ENCODE peak calls at places on chromosomes 11 and 22, in four cellular contexts. One of them, this sample, is unnamed.

GRCh38 chr22:28955817-28956216 is 72.4 kb downstream of the ZNRF3 start:
- DNase-seq in K562: no peak
- DNase-seq in IMR-90: no peak
- DNase-seq in neuronal stem cell: no peak
- DNase-seq in this sample: no peak

GRCh38 chr11:10605941-10606381 is 37.5 kb upstream of the LYVE1 start:
- DNase-seq in K562: no peak
- DNase-seq in IMR-90: peak
- DNase-seq in neuronal stem cell: no peak
- DNase-seq in this sample: no peak

GRCh38 chr11:60504219-60504618 is 11.0 kb upstream of the MS4A13 start:
- DNase-seq in K562: no peak
- DNase-seq in IMR-90: no peak
- DNase-seq in neuronal stem cell: no peak
- DNase-seq in this sample: no peak

GRCh38 chr22:27801616-27802388 is at the start of gene MN1:
- DNase-seq in K562: no peak
- DNase-seq in IMR-90: peak
- DNase-seq in neuronal stem cell: peak
- DNase-seq in this sample: peak

GRCh38 chr11:120235024-120235628 is 4.8 kb upstream of the POU2F3 start:
- DNase-seq in K562: peak
- DNase-seq in IMR-90: peak
- DNase-seq in neuronal stem cell: peak
- DNase-seq in this sample: peak

GRCh38 chr11:57391546-57391945 is 1.1 kb upstream of the PRG2 start:
- DNase-seq in K562: no peak
- DNase-seq in IMR-90: no peak
- DNase-seq in neuronal stem cell: no peak
- DNase-seq in this sample: peak

GRCh38 chr11:95230054-95231034 is 658 bp downstream of the SESN3 start:
- DNase-seq in K562: peak
- DNase-seq in IMR-90: no peak
- DNase-seq in neuronal stem cell: peak
- DNase-seq in this sample: no peak

GRCh38 chr22:41939981-41940852 is 6.7 kb downstream of the CENPM start:
- DNase-seq in K562: peak
- DNase-seq in IMR-90: no peak
- DNase-seq in neuronal stem cell: no peak
- DNase-seq in this sample: peak

GRCh38 chr11:109641549-109641948 is 219.6 kb downstream of the C11orf87 start:
- DNase-seq in K562: no peak
- DNase-seq in IMR-90: peak
- DNase-seq in neuronal stem cell: peak
- DNase-seq in this sample: no peak

GRCh38 chr11:61598886-61599868 is 18.3 kb upstream of the SYT7 start:
- DNase-seq in K562: no peak
- DNase-seq in IMR-90: peak
- DNase-seq in neuronal stem cell: no peak
- DNase-seq in this sample: no peak

GRCh38 chr11:12664410-12664809 is 9.8 kb upstream of the TEAD1 start:
- DNase-seq in K562: no peak
- DNase-seq in IMR-90: peak
- DNase-seq in neuronal stem cell: no peak
- DNase-seq in this sample: no peak

GRCh38 chr11:121237686-121238658 is 54.6 kb upstream of the SC5D start:
- DNase-seq in K562: no peak
- DNase-seq in IMR-90: peak
- DNase-seq in neuronal stem cell: no peak
- DNase-seq in this sample: no peak

GRCh38 chr11:66868726-66869291 is 11.9 kb downstream of the LRFN4 start:
- DNase-seq in K562: peak
- DNase-seq in IMR-90: no peak
- DNase-seq in neuronal stem cell: peak
- DNase-seq in this sample: peak

GRCh38 chr11:6362185-6362867 is 27.9 kb upstream of the SMPD1 start:
- DNase-seq in K562: no peak
- DNase-seq in IMR-90: no peak
- DNase-seq in neuronal stem cell: no peak
- DNase-seq in this sample: no peak

GRCh38 chr11:72014761-72015320 is 16.1 kb downstream of the IL18BP start:
- DNase-seq in K562: no peak
- DNase-seq in IMR-90: no peak
- DNase-seq in neuronal stem cell: no peak
- DNase-seq in this sample: no peak

GRCh38 chr11:129694538-129694937 is 121.1 kb upstream of the TMEM45B start:
- DNase-seq in K562: peak
- DNase-seq in IMR-90: no peak
- DNase-seq in neuronal stem cell: no peak
- DNase-seq in this sample: peak

GRCh38 chr11:66727282-66727882 is 1.6 kb downstream of the SPTBN2 start:
- DNase-seq in K562: peak
- DNase-seq in IMR-90: peak
- DNase-seq in neuronal stem cell: no peak
- DNase-seq in this sample: no peak

GRCh38 chr11:95248666-95249467 is 17.9 kb upstream of the SESN3 start:
- DNase-seq in K562: no peak
- DNase-seq in IMR-90: no peak
- DNase-seq in neuronal stem cell: no peak
- DNase-seq in this sample: no peak

GRCh38 chr11:23997356-23997755 is 499.5 kb upstream of the LUZP2 start:
- DNase-seq in K562: no peak
- DNase-seq in IMR-90: no peak
- DNase-seq in neuronal stem cell: no peak
- DNase-seq in this sample: no peak

GRCh38 chr11:130155106-130155505 is 4.5 kb upstream of the ST14 start:
- DNase-seq in K562: no peak
- DNase-seq in IMR-90: no peak
- DNase-seq in neuronal stem cell: no peak
- DNase-seq in this sample: no peak

GRCh38 chr11:126149759-126150236 is 61.7 kb downstream of the RPUSD4 start:
- DNase-seq in K562: no peak
- DNase-seq in IMR-90: no peak
- DNase-seq in neuronal stem cell: no peak
- DNase-seq in this sample: no peak
- H3K4me2 ChIP-seq in K562: no peak
- H3K4me2 ChIP-seq in IMR-90: no peak
- H3K4me2 ChIP-seq in neuronal stem cell: no peak
- H3K4me2 ChIP-seq in this sample: no peak

GRCh38 chr22:37591823-37592404 is 12.0 kb upstream of the LGALS2 start:
- DNase-seq in K562: no peak
- DNase-seq in IMR-90: no peak
- DNase-seq in neuronal stem cell: no peak
- DNase-seq in this sample: no peak
- H3K4me3 ChIP-seq in K562: no peak
- H3K4me3 ChIP-seq in IMR-90: no peak
- H3K4me3 ChIP-seq in neuronal stem cell: no peak
- H3K4me3 ChIP-seq in this sample: peak

DNA sequence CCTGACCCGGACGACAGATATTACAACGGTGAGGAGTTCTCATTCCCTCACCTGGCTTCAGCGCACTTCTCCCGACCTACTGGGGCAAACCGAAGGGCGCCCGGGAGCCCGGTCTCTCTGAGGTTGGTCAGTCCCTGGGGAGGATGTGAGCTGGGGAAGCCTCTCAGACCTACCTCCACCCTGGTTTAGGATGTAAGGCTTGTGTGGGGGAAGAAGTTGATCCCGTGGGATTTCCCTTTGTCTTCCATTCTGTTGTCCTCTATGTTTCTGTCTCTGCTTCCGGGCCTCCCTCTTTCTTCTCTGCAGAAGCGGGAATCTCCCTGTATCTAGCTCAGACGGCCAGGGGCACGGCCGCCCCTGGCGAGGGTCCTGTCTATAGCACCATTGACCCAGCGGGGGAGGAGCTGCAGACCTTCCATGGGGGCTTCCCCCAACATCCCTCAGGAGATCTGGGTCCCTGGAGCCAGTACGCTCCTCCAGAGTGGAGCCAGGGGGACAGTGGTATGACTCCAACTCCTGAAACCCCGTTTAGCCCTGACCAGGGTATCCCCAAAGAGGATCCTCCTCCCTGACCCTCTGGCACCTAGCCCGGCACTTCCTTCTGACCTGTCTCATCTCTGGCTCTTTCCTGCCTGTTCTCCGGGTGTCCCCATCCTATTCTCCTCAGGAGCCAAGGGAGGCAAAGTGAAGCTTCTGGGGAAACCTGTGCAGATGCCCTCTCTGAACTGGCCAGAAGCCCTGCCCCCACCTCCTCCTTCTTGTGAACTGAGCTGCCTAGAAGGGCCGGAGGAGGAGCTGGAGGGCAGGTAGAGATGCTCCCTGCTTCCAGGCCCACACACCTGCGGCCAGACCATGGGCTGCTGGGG is 12.6 kb downstream of the ROBO3 start:
- DNase-seq in K562: no peak
- DNase-seq in IMR-90: no peak
- DNase-seq in neuronal stem cell: no peak
- DNase-seq in this sample: no peak
- H3K4me2 ChIP-seq in K562: no peak
- H3K4me2 ChIP-seq in IMR-90: peak
- H3K4me2 ChIP-seq in neuronal stem cell: no peak
- H3K4me2 ChIP-seq in this sample: no peak

GRCh38 chr22:30309981-30310672 is 16.6 kb downstream of the TBC1D10A start:
- DNase-seq in K562: no peak
- DNase-seq in IMR-90: peak
- DNase-seq in neuronal stem cell: no peak
- DNase-seq in this sample: no peak
- H3K4me3 ChIP-seq in K562: no peak
- H3K4me3 ChIP-seq in IMR-90: no peak
- H3K4me3 ChIP-seq in neuronal stem cell: no peak
- H3K4me3 ChIP-seq in this sample: no peak

GRCh38 chr11:102478660-102479245 is 26.2 kb upstream of the TMEM123 start:
- DNase-seq in K562: no peak
- DNase-seq in IMR-90: no peak
- DNase-seq in neuronal stem cell: no peak
- DNase-seq in this sample: peak
- H3K4me2 ChIP-seq in K562: no peak
- H3K4me2 ChIP-seq in IMR-90: no peak
- H3K4me2 ChIP-seq in neuronal stem cell: no peak
- H3K4me2 ChIP-seq in this sample: peak